ENCODE peak calls at places on chromosome 17, in six cellular contexts. R is mucosa of descending colon; A is CD8-positive, alpha-beta T cell; S is A673; V is Peyer's patch; Y is SJCRH30. H is an unnamed sample.

GRCh38 chr17:48259710-48260291 is 152.2 kb downstream of the SNX11 start:
- DNase-seq in R (no peak), A (no peak), S (peak), V (no peak), Y (peak), H (peak)

GRCh38 chr17:80279895-80280294 is 19.2 kb downstream of the RNF213 start:
- DNase-seq in R (peak), A (no peak), S (peak), V (no peak), Y (peak), H (no peak)

GRCh38 chr17:43591750-43592562 is 45.8 kb upstream of the ETV4 start:
- DNase-seq in R (peak), A (no peak), S (peak), V (peak), Y (peak), H (no peak)

GRCh38 chr17:78753316-78754250 is 28.5 kb downstream of the CYTH1 start:
- DNase-seq in R (no peak), A (peak), S (no peak), V (no peak), Y (no peak), H (no peak)

GRCh38 chr17:70278846-70279465 is 109.6 kb downstream of the KCNJ2 start:
- DNase-seq in R (no peak), A (no peak), S (no peak), V (no peak), Y (no peak), H (peak)

GRCh38 chr17:19867094-19867653 is 562 bp downstream of the ULK2 start:
- DNase-seq in R (peak), A (peak), S (peak), V (peak), Y (peak), H (peak)

GRCh38 chr17:67534941-67535340 is 157.9 kb downstream of the PITPNC1 start:
- DNase-seq in R (no peak), A (no peak), S (no peak), V (no peak), Y (peak), H (no peak)

GRCh38 chr17:36972186-36972686 is 23.5 kb downstream of the AATF start:
- DNase-seq in R (no peak), A (no peak), S (peak), V (no peak), Y (no peak), H (no peak)

GRCh38 chr17:75695830-75696271 is 25.4 kb upstream of the ITGB4 start:
- DNase-seq in R (peak), A (no peak), S (no peak), V (no peak), Y (no peak), H (no peak)

GRCh38 chr17:29005936-29006438 is at the start of gene SEZ6:
- DNase-seq in R (no peak), A (peak), S (peak), V (peak), Y (peak), H (peak)

GRCh38 chr17:48952904-48953303 is 8.3 kb upstream of the SNF8 start:
- DNase-seq in R (no peak), A (no peak), S (no peak), V (no peak), Y (no peak), H (no peak)

GRCh38 chr17:19341641-19342610 is 20.6 kb downstream of the B9D1 start:
- DNase-seq in R (no peak), A (no peak), S (no peak), V (no peak), Y (no peak), H (no peak)

GRCh38 chr17:74592087-74592990 is at the start of gene CD300LD:
- DNase-seq in R (no peak), A (no peak), S (no peak), V (peak), Y (no peak), H (no peak)

GRCh38 chr17:73359987-73360410 is 48.2 kb upstream of the CDC42EP4 start:
- DNase-seq in R (peak), A (no peak), S (no peak), V (no peak), Y (no peak), H (peak)

GRCh38 chr17:39080416-39081179 is 70.8 kb downstream of the PLXDC1 start:
- DNase-seq in R (no peak), A (no peak), S (no peak), V (no peak), Y (peak), H (peak)

GRCh38 chr17:51256101-51256500 is 3.7 kb downstream of the MBTD1 start:
- DNase-seq in R (no peak), A (no peak), S (no peak), V (no peak), Y (no peak), H (no peak)

GRCh38 chr17:71964559-71964958 is 156.3 kb upstream of the SOX9 start:
- DNase-seq in R (no peak), A (no peak), S (no peak), V (no peak), Y (no peak), H (no peak)

GRCh38 chr17:79952915-79953314 is 82.8 kb downstream of the TBC1D16 start:
- DNase-seq in R (no peak), A (no peak), S (no peak), V (no peak), Y (no peak), H (no peak)

GRCh38 chr17:27475981-27476895 is 20.0 kb downstream of the KSR1 start:
- DNase-seq in R (no peak), A (no peak), S (no peak), V (no peak), Y (peak), H (peak)

GRCh38 chr17:29168079-29168758 is 12.0 kb downstream of the MYO18A start:
- DNase-seq in R (no peak), A (no peak), S (no peak), V (no peak), Y (peak), H (no peak)

GRCh38 chr17:44176257-44176656 is 5.8 kb downstream of the ASB16 start:
- DNase-seq in R (no peak), A (no peak), S (no peak), V (no peak), Y (no peak), H (no peak)

GRCh38 chr17:31309525-31309924 is 4.3 kb downstream of the EVI2B start:
- DNase-seq in R (no peak), A (no peak), S (no peak), V (no peak), Y (no peak), H (no peak)

GRCh38 chr17:38590988-38591758 is 14.6 kb downstream of the SRCIN1 start:
- DNase-seq in R (no peak), A (no peak), S (no peak), V (no peak), Y (no peak), H (peak)

GRCh38 chr17:73255671-73256181 is 6.0 kb downstream of the CPSF4L start:
- DNase-seq in R (no peak), A (peak), S (peak), V (peak), Y (peak), H (peak)

GRCh38 chr17:67469208-67469980 is 92.3 kb downstream of the PITPNC1 start:
- DNase-seq in R (no peak), A (peak), S (peak), V (peak), Y (peak), H (no peak)

GRCh38 chr17:31068291-31068690 is 26.5 kb upstream of the NF1 start:
- DNase-seq in R (no peak), A (peak), S (peak), V (peak), Y (peak), H (peak)

GRCh38 chr17:5111402-5112204 is at the start of gene ZNF232:
- DNase-seq in R (peak), A (peak), S (peak), V (peak), Y (peak), H (peak)

GRCh38 chr17:21058098-21058893 is 15.5 kb upstream of the USP22 start:
- DNase-seq in R (no peak), A (no peak), S (peak), V (no peak), Y (peak), H (no peak)

GRCh38 chr17:78001182-78001581 is 42.7 kb downstream of the TNRC6C start:
- DNase-seq in R (no peak), A (no peak), S (no peak), V (no peak), Y (peak), H (no peak)

GRCh38 chr17:144936-145670 is 7.7 kb downstream of the SCGB1C2 start:
- DNase-seq in R (peak), A (no peak), S (no peak), V (no peak), Y (no peak), H (peak)

GRCh38 chr17:78600181-78600651 is 23.0 kb upstream of the DNAH17 start:
- DNase-seq in R (no peak), A (no peak), S (no peak), V (no peak), Y (no peak), H (no peak)

GRCh38 chr17:82105882-82106696 is 8.1 kb upstream of the FASN start:
- DNase-seq in R (peak), A (peak), S (peak), V (peak), Y (peak), H (peak)
- H3K4me3 ChIP-seq in R (no peak), A (peak), S (no peak), V (peak), Y (peak), H (peak)

GRCh38 chr17:60538726-60539125 is 12.7 kb upstream of the APPBP2 start:
- DNase-seq in R (no peak), A (no peak), S (no peak), V (no peak), Y (no peak), H (no peak)
- H3K4me3 ChIP-seq in R (no peak), A (no peak), S (no peak), V (no peak), Y (no peak), H (no peak)

GRCh38 chr17:81387235-81388060 is 7.8 kb upstream of the BAHCC1 start:
- DNase-seq in R (peak), A (no peak), S (peak), V (no peak), Y (peak), H (no peak)
- H3K4me3 ChIP-seq in R (peak), A (peak), S (peak), V (peak), Y (peak), H (peak)

GRCh38 chr17:8109669-8110455 is 8.5 kb downstream of the ALOXE3 start:
- DNase-seq in R (peak), A (peak), S (peak), V (peak), Y (no peak), H (peak)
- H3K4me3 ChIP-seq in R (no peak), A (peak), S (peak), V (peak), Y (no peak), H (no peak)

DNA sequence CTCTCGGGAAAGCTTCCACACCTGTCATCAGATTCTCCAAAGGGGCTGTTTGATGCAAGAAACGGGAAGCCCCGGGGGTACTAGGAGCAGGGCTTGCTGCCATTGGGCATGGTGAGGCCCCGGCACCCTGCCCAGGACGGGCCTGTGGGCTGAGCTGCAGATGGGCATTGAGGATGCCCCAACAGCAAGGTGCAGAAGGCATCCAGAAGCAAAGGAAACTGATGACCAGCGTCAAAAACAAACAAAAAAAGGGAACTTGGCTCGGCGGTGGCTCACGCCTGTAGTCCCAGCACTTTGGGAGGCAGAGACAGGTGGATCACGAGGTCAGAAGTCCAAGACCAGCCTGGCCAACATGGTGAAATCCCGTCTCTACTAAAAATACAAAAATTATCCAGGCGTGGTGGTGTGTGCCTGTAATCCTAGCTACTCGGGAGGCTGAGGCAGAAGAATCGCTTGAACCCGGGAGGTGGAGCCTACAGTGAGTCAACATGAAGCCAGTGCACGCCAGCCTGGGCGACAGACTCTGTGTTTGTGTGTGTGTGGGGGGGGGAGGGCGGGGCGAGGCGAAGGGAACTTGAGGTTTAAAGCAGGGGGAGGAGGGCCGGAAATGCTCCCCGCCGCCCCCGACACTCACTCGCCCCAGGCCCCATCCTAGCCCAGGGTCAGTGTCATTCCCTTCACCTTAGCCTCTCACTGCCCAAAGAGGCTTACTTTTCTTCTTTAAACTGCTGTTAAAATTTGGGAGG is 1.7 kb upstream of the LIMD2 start:
- DNase-seq in R (peak), A (peak), S (no peak), V (peak), Y (no peak), H (no peak)
- H3K4me3 ChIP-seq in R (no peak), A (peak), S (peak), V (peak), Y (peak), H (no peak)

DNA sequence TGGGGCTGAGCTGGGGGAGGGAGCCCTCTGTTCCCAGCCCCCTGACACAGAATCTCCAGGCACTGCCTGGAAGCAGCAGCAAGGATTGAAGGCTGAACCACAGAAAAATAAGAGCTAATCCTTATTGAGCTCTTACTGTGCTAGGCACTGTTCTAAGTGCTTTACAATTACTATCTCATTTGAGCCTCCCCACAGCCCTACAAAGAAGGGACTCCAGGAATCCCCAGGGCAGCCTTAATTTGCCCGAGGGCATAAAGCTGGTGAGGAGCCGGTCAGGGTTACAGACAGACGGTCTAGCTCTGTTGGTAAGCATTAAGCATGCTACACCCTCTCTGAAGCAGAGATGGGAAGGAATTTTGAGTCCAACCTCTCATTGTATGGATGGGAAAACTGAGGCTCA is 7.0 kb downstream of the SAMD14 start:
- DNase-seq in R (no peak), A (no peak), S (peak), V (no peak), Y (peak), H (no peak)
- H3K4me3 ChIP-seq in R (no peak), A (no peak), S (no peak), V (no peak), Y (no peak), H (no peak)